ENCODE peak calls at places on chromosomes 12 and 14, in five cellular contexts. H is aorta, Q is HAP-1, U is HFF-Myc, K is astrocyte of the spinal cord. X is an unnamed sample.

GRCh38 chr12:12927211-12928079 is 24.5 kb downstream of the GPRC5D start:
- DNase-seq in H (peak; percentile 77), Q (no peak), U (no peak), K (peak; percentile 46), X (no peak)

GRCh38 chr14:61388976-61389576 is 67.7 kb downstream of the PRKCH start:
- DNase-seq in H (no peak), Q (no peak), U (no peak), K (peak; percentile 6), X (no peak)

GRCh38 chr12:103470664-103471063 is 25.1 kb downstream of the C12orf42 start:
- DNase-seq in H (no peak), Q (no peak), U (no peak), K (no peak), X (no peak)

GRCh38 chr14:69107407-69108003 is 45.4 kb downstream of the DCAF5 start:
- DNase-seq in H (no peak), Q (peak; percentile 81), U (peak; percentile 67), K (peak; percentile 74), X (no peak)

GRCh38 chr12:76670776-76671175 is 93.1 kb upstream of the ZDHHC17 start:
- DNase-seq in H (no peak), Q (no peak), U (peak; percentile 92), K (peak; percentile 26), X (no peak)

GRCh38 chr14:37673439-37673838 is 78.0 kb downstream of the TTC6 start:
- DNase-seq in H (no peak), Q (no peak), U (no peak), K (no peak), X (no peak)

GRCh38 chr12:9646794-9647622 is 22.5 kb upstream of the CLEC2D start:
- DNase-seq in H (no peak), Q (no peak), U (no peak), K (peak; percentile 22), X (peak; percentile 51)

GRCh38 chr14:55000381-55000780 is 26.5 kb downstream of the WDHD1 start:
- DNase-seq in H (no peak), Q (no peak), U (no peak), K (peak; percentile 42), X (no peak)

DNA sequence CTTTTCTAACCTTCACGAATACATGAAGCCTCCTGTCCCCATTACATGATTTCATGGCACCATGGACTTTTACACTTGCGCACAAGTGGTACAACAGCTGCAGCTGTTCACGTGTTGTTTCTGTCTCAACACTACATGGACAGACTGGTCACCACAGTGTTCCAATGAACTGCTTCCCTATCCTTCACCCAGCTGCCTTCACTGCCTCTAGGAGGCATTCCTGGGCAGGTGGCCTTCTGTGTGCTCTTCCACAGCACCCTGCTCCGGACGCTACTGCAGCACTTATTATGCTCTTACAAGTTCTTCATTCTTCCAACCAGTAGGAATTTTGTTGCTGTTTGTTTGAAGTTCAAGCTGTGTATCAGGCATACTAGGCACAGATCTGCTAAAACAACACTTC is 1.5 kb downstream of the MTERF2 start:
- DNase-seq in H (no peak), Q (no peak), U (no peak), K (no peak), X (no peak)
- H3K4me3 ChIP-seq in H (no peak overlapping the region), Q (no peak overlapping the region), U (no peak overlapping the region), K (no peak overlapping the region), X (no peak overlapping the region)

GRCh38 chr14:101187017-101187815 is 283.7 kb upstream of the RTL1 start:
- DNase-seq in H (no peak), Q (no peak), U (no peak), K (no peak), X (no peak)

GRCh38 chr14:101187816-101188570 is 284.5 kb upstream of the RTL1 start:
- DNase-seq in H (no peak), Q (no peak), U (no peak), K (no peak), X (no peak)

GRCh38 chr14:101185081-101185835 is 281.7 kb upstream of the RTL1 start:
- DNase-seq in H (no peak), Q (no peak), U (no peak), K (no peak), X (no peak)

GRCh38 chr14:101185946-101186345 is 282.4 kb upstream of the RTL1 start:
- DNase-seq in H (no peak), Q (no peak), U (no peak), K (no peak), X (no peak)

GRCh38 chr14:101186544-101186943 is 283.0 kb upstream of the RTL1 start:
- DNase-seq in H (no peak), Q (no peak), U (no peak), K (no peak), X (no peak)
- H3K4me3 ChIP-seq in H (no peak overlapping the region), Q (no peak overlapping the region), U (no peak overlapping the region), K (no peak overlapping the region), X (no peak overlapping the region)

DNA sequence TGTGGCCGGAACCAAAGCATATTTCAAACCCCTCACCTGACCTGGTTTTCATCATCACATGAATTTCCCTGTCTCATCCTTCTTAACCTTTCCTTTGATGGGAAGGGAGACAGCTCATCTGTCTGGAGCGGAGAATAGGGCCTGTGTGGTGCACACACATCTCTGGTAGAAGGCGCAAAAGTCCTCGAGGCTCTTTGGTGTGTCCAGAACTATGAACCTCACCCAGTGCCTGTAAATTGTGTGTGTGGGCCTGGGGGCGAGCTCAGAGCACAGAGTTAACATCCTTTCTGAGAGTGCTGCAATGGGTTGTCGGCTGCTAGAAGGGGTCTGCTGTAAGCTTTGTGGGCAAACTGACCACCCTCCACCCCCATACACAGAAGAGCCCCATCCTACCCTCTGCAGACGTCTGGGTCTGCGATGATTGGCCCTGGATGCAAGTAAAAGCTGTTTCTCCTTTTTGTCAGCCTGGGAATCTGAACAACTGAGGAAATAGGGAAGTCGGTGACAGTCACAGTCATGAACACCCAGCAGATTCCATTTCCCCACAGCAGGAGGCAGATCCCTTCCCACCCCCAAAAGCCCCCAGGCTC is 654 bp downstream of the GALNT6 start:
- DNase-seq in H (no peak), Q (no peak), U (no peak), K (no peak), X (no peak)
- H3K4me3 ChIP-seq in H (no peak overlapping the region), Q (peak overlapping the region; percentile 51), U (peak overlapping the region; percentile 51), K (no peak overlapping the region), X (peak overlapping the region; percentile 68)

GRCh38 chr12:7557227-7557626 is 53.6 kb upstream of the CD163 start:
- DNase-seq in H (no peak), Q (no peak), U (no peak), K (no peak), X (no peak)

DNA sequence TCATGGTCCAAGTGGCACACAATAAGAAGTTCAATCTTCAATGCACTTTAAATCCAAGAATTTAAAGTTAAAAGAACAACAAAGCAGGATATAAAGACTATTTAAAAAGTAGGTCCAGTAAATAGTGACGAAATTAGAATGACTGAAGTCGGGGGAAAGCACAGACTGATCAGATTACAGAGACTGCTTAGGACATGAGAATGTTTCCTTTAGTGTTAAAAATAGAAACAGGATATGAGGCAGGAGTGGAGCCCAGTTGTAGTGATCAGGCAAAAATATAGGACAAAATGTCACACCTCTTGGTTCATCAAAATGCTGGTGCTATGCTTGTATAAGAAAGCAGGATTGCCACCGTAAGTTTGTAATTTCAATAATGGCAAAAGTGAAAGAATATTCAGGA is 52.2 kb upstream of the CD163 start:
- DNase-seq in H (no peak), Q (no peak), U (peak; percentile 49), K (peak; percentile 85), X (peak; percentile 25)
- H3K4me3 ChIP-seq in H (no peak overlapping the region), Q (no peak overlapping the region), U (no peak overlapping the region), K (no peak overlapping the region), X (no peak overlapping the region)

GRCh38 chr12:54300267-54300731 is 516 bp downstream of the NFE2 start:
- DNase-seq in H (no peak), Q (no peak), U (no peak), K (no peak), X (no peak)

GRCh38 chr12:54299515-54300266 is 1.1 kb downstream of the NFE2 start:
- DNase-seq in H (no peak), Q (no peak), U (no peak), K (no peak), X (no peak)

GRCh38 chr12:54298904-54299303 is 1.9 kb downstream of the NFE2 start:
- DNase-seq in H (no peak), Q (no peak), U (no peak), K (no peak), X (no peak)

GRCh38 chr12:54301428-54302045 is 722 bp upstream of the NFE2 start:
- DNase-seq in H (no peak), Q (no peak), U (no peak), K (no peak), X (no peak)

DNA sequence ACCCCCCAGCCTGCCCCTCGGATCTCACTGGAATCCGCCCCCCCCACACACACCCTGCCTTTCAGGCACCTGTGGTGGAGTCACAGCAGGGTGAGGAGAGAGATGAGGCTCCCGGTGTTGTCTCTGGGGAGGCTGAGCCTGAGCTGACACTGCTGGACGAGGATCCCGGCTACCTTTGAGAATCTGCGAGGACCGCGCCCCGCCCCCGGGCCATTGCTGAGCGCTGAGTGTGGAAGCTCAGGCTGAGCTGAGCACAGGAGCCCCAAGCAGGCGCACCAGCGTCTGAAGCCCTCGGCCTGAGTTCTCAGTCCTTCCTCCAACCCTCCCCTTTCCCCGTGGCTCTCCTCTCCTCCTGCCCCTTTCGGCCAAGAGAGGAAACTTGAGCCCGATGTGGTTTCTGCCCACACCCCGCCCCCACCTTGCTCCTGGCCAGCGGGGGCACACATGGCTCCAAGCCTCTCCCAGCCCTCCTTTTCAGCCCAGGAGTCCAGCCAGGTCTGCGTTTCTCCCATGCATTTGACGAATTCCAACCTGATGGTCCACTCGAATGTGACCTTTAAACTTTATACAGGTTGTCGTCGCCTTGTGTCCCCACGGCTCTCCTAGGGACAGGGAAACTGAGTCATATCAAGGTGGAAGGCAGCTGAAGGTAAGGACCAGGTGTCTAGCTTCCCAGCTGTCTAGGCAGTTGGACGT is at the start of gene NFE2:
- DNase-seq in H (peak; percentile 71), Q (peak; percentile 49), U (peak; percentile 50), K (peak; percentile 70), X (peak; percentile 61)
- H3K4me3 ChIP-seq in H (no peak within 1 kb of the TSS), Q (peak within 1 kb of the TSS; percentile 3), U (peak within 1 kb of the TSS; percentile 16), K (peak within 1 kb of the TSS; percentile 28), X (peak within 1 kb of the TSS; percentile 29)

GRCh38 chr14:101730626-101731186 is 30.8 kb upstream of the PPP2R5C start:
- DNase-seq in H (no peak), Q (no peak), U (no peak), K (no peak), X (no peak)

GRCh38 chr14:101733211-101733610 is 28.3 kb upstream of the PPP2R5C start:
- DNase-seq in H (no peak), Q (no peak), U (peak; percentile 35), K (peak; percentile 42), X (no peak)

GRCh38 chr14:101732128-101732527 is 29.4 kb upstream of the PPP2R5C start:
- DNase-seq in H (no peak), Q (no peak), U (no peak), K (no peak), X (no peak)

GRCh38 chr14:101729382-101729781 is 32.1 kb upstream of the PPP2R5C start:
- DNase-seq in H (no peak), Q (no peak), U (no peak), K (no peak), X (no peak)

GRCh38 chr14:101731187-101732080 is 30.1 kb upstream of the PPP2R5C start:
- DNase-seq in H (peak; percentile 77), Q (no peak), U (peak; percentile 39), K (peak; percentile 83), X (no peak)
- H3K4me3 ChIP-seq in H (no peak overlapping the region), Q (no peak overlapping the region), U (no peak overlapping the region), K (no peak overlapping the region), X (no peak overlapping the region)

GRCh38 chr12:124296295-124296915 is 1.5 kb downstream of the RFLNA start:
- DNase-seq in H (peak; percentile 46), Q (no peak), U (no peak), K (no peak), X (no peak)
- H3K4me3 ChIP-seq in H (no peak overlapping the region), Q (no peak overlapping the region), U (no peak overlapping the region), K (peak overlapping the region; percentile 50), X (no peak overlapping the region)